ENCODE peak calls at places on chromosomes 2 and 18, in five cellular contexts. V is SK-MEL-5; Q is DMS153; N is EL; K is stimulated activated CD8-positive, alpha-beta memory T cell treated with anti-CD3 and anti-CD28 coated beads, Interleukin-7, amount 100 ng/mL, for 24 hours. T is an unnamed sample.

GRCh38 chr2:155250800-155251199 is 552.3 kb downstream of the KCNJ3 start:
- DNase-seq in V (peak), Q (peak), N (peak), K (no peak), T (no peak)

GRCh38 chr2:202290316-202290715 is 24.8 kb downstream of the NOP58 start:
- DNase-seq in V (no peak), Q (no peak), N (no peak), K (no peak), T (no peak)

GRCh38 chr2:96251721-96252292 is 14.0 kb downstream of the TMEM127 start:
- DNase-seq in V (peak), Q (no peak), N (peak), K (no peak), T (no peak)

GRCh38 chr2:69171070-69171811 is 158.3 kb downstream of the ANTXR1 start:
- DNase-seq in V (no peak), Q (no peak), N (no peak), K (no peak), T (no peak)

GRCh38 chr2:100731535-100731981 is 88.4 kb upstream of the NPAS2 start:
- DNase-seq in V (no peak), Q (no peak), N (peak), K (no peak), T (no peak)

GRCh38 chr18:22399949-22400348 is 17.8 kb downstream of the CTAGE1 start:
- DNase-seq in V (no peak), Q (no peak), N (peak), K (no peak), T (no peak)

GRCh38 chr2:168639501-168639900 is 162.9 kb upstream of the NOSTRIN start:
- DNase-seq in V (no peak), Q (no peak), N (peak), K (no peak), T (no peak)

GRCh38 chr2:236440110-236440881 is 129.3 kb upstream of the ACKR3 start:
- DNase-seq in V (no peak), Q (no peak), N (no peak), K (no peak), T (no peak)

GRCh38 chr2:45964945-45965344 is 313.5 kb downstream of the PRKCE start:
- DNase-seq in V (no peak), Q (no peak), N (no peak), K (no peak), T (no peak)

GRCh38 chr2:25700221-25700660 is 26.9 kb upstream of the DTNB start:
- DNase-seq in V (peak), Q (peak), N (peak), K (no peak), T (peak)

GRCh38 chr2:155574941-155575340 is 757.6 kb downstream of the NR4A2 start:
- DNase-seq in V (no peak), Q (no peak), N (no peak), K (no peak), T (no peak)

GRCh38 chr2:96839288-96839874 is 4.4 kb downstream of the ANKRD23 start:
- DNase-seq in V (no peak), Q (no peak), N (no peak), K (peak), T (no peak)

GRCh38 chr18:36752929-36753865 is 75.6 kb downstream of the TPGS2 start:
- DNase-seq in V (no peak), Q (no peak), N (no peak), K (no peak), T (no peak)

GRCh38 chr2:70123051-70123828 is 36.0 kb downstream of the PCBP1 start:
- DNase-seq in V (peak), Q (peak), N (peak), K (no peak), T (no peak)

GRCh38 chr2:174051741-174052638 is 86.8 kb upstream of the SP3 start:
- DNase-seq in V (peak), Q (no peak), N (peak), K (no peak), T (no peak)

GRCh38 chr2:13558368-13558767 is 841.6 kb downstream of the TRIB2 start:
- DNase-seq in V (peak), Q (no peak), N (no peak), K (no peak), T (no peak)

GRCh38 chr2:199596549-199596948 is 138.8 kb upstream of the SATB2 start:
- DNase-seq in V (peak), Q (no peak), N (peak), K (no peak), T (no peak)

GRCh38 chr2:239433777-239434396 is 33.1 kb upstream of the HDAC4 start:
- DNase-seq in V (no peak), Q (no peak), N (peak), K (no peak), T (no peak)

GRCh38 chr18:34153711-34154110 is 71.0 kb downstream of the NOL4 start:
- DNase-seq in V (peak), Q (peak), N (peak), K (no peak), T (peak)

GRCh38 chr2:231621051-231621879 is 28.6 kb downstream of the TEX44 start:
- DNase-seq in V (no peak), Q (peak), N (no peak), K (no peak), T (peak)

GRCh38 chr2:98269274-98269673 is 77.0 kb upstream of the CNGA3 start:
- DNase-seq in V (peak), Q (peak), N (peak), K (no peak), T (no peak)

GRCh38 chr2:137262600-137262999 is 497.3 kb downstream of the THSD7B start:
- DNase-seq in V (no peak), Q (no peak), N (no peak), K (no peak), T (no peak)

GRCh38 chr2:134173338-134174016 is 80.4 kb upstream of the MGAT5 start:
- DNase-seq in V (no peak), Q (peak), N (no peak), K (no peak), T (peak)

GRCh38 chr2:110678457-110679336 is 834 bp upstream of the BUB1 start:
- DNase-seq in V (peak), Q (no peak), N (peak), K (no peak), T (peak)

GRCh38 chr18:46073474-46074331 is 1.6 kb upstream of the PSTPIP2 start:
- DNase-seq in V (peak), Q (peak), N (peak), K (no peak), T (peak)

GRCh38 chr2:188598551-188598950 is 306.9 kb downstream of the GULP1 start:
- DNase-seq in V (peak), Q (no peak), N (no peak), K (no peak), T (no peak)

GRCh38 chr2:8737571-8738175 is 55.8 kb downstream of the ID2 start:
- DNase-seq in V (no peak), Q (no peak), N (peak), K (no peak), T (no peak)

GRCh38 chr2:68203587-68203986 is 45.9 kb downstream of the PNO1 start:
- DNase-seq in V (no peak), Q (no peak), N (no peak), K (no peak), T (no peak)

GRCh38 chr18:48714873-48715272 is 176.0 kb downstream of the CTIF start:
- DNase-seq in V (no peak), Q (no peak), N (no peak), K (no peak), T (no peak)

GRCh38 chr2:109736177-109736827 is 57.8 kb upstream of the RGPD5 start:
- DNase-seq in V (peak), Q (peak), N (peak), K (no peak), T (peak)

GRCh38 chr2:209425082-209426071 is 1.5 kb downstream of the MAP2 start:
- DNase-seq in V (peak), Q (peak), N (peak), K (no peak), T (peak)

GRCh38 chr18:48864876-48865275 is 85.9 kb downstream of the SMAD7 start:
- DNase-seq in V (no peak), Q (no peak), N (no peak), K (no peak), T (no peak)

GRCh38 chr18:48855422-48856377 is 95.1 kb downstream of the SMAD7 start:
- DNase-seq in V (no peak), Q (no peak), N (no peak), K (no peak), T (no peak)

GRCh38 chr2:102143450-102143985 is 972 bp downstream of the IL1R1 start:
- DNase-seq in V (no peak), Q (no peak), N (no peak), K (no peak), T (no peak)

GRCh38 chr2:170202437-170202836 is 24.5 kb downstream of the MYO3B start:
- DNase-seq in V (no peak), Q (no peak), N (no peak), K (no peak), T (no peak)

GRCh38 chr2:139260052-139260430 is 479.9 kb upstream of the NXPH2 start:
- DNase-seq in V (no peak), Q (no peak), N (no peak), K (no peak), T (no peak)

T was measured in DMS79 treated with DMSO at 0.1 percent for 48 hours.